ENCODE peak calls at places on chromosomes 16 and 17, in four cellular contexts. One of them, this sample, is unnamed.
A peak's percentile ranks its signal among the peaks of the same experiment; 100 is the strongest.

GRCh38 chr17:41366070-41366469 is 3.5 kb downstream of the KRT33B start:
- DNase-seq in K562: no peak
- DNase-seq in neural progenitor cell: no peak
- DNase-seq in fibroblast of lung: no peak
- DNase-seq in this sample: no peak

GRCh38 chr16:71474864-71475263 is 12.8 kb upstream of the ZNF23 start:
- DNase-seq in K562: no peak
- DNase-seq in neural progenitor cell: no peak
- DNase-seq in fibroblast of lung: peak; percentile 94
- DNase-seq in this sample: no peak

GRCh38 chr16:49886554-49887121 is 30.7 kb upstream of the ZNF423 start:
- DNase-seq in K562: peak; percentile 6
- DNase-seq in neural progenitor cell: no peak
- DNase-seq in fibroblast of lung: no peak
- DNase-seq in this sample: no peak

GRCh38 chr17:80501739-80502577 is 25.6 kb upstream of the NPTX1 start:
- DNase-seq in K562: no peak
- DNase-seq in neural progenitor cell: no peak
- DNase-seq in fibroblast of lung: peak; percentile 93
- DNase-seq in this sample: no peak

GRCh38 chr17:52383493-52384100 is 225.1 kb upstream of the CA10 start:
- DNase-seq in K562: peak; percentile 41
- DNase-seq in neural progenitor cell: peak; percentile 87
- DNase-seq in fibroblast of lung: peak; percentile 2
- DNase-seq in this sample: peak; percentile 88

GRCh38 chr16:11672206-11673090 is 4.2 kb downstream of the SNN start:
- DNase-seq in K562: no peak
- DNase-seq in neural progenitor cell: no peak
- DNase-seq in fibroblast of lung: no peak
- DNase-seq in this sample: no peak

GRCh38 chr17:27846042-27846655 is 45.8 kb upstream of the NOS2 start:
- DNase-seq in K562: no peak
- DNase-seq in neural progenitor cell: no peak
- DNase-seq in fibroblast of lung: no peak
- DNase-seq in this sample: no peak

GRCh38 chr16:89893642-89894548 is 20.5 kb downstream of the TCF25 start:
- DNase-seq in K562: no peak
- DNase-seq in neural progenitor cell: no peak
- DNase-seq in fibroblast of lung: no peak
- DNase-seq in this sample: no peak

GRCh38 chr17:67993153-67993997 is 2.9 kb downstream of the C17orf58 start:
- DNase-seq in K562: peak; percentile 91
- DNase-seq in neural progenitor cell: peak; percentile 97
- DNase-seq in fibroblast of lung: peak; percentile 82
- DNase-seq in this sample: peak; percentile 95

GRCh38 chr16:5046914-5047313 is 13.2 kb upstream of the NAGPA start:
- DNase-seq in K562: no peak
- DNase-seq in neural progenitor cell: no peak
- DNase-seq in fibroblast of lung: no peak
- DNase-seq in this sample: no peak

GRCh38 chr17:40103742-40104095 is 3.3 kb upstream of the NR1D1 start:
- DNase-seq in K562: no peak
- DNase-seq in neural progenitor cell: no peak
- DNase-seq in fibroblast of lung: no peak
- DNase-seq in this sample: no peak

GRCh38 chr17:76074390-76075363 is at the start of gene GALR2:
- DNase-seq in K562: no peak
- DNase-seq in neural progenitor cell: peak; percentile 70
- DNase-seq in fibroblast of lung: no peak
- DNase-seq in this sample: peak; percentile 2

GRCh38 chr17:68368387-68368786 is 77.1 kb downstream of the ARSG start:
- DNase-seq in K562: no peak
- DNase-seq in neural progenitor cell: no peak
- DNase-seq in fibroblast of lung: no peak
- DNase-seq in this sample: no peak

DNA sequence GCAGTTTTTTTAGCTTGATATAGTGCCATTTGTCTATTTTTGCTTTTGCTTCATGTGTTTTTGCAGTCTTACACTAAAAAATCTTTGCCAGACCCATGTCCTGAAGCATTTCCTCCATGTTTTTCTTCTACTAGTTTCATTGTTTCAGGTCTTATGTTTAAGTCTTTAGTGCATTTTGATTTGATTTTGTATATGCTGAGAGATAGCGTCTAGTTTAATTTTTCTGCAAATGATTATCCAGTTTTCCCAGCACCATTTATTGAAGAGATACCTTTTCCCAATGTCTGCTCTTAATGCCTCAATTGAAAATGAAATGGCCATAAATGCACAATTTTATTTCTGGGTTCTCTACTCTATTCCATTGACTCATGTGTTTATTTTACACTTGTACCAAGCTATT is 40.8 kb upstream of the NACA2 start:
- DNase-seq in K562: no peak
- DNase-seq in neural progenitor cell: no peak
- DNase-seq in fibroblast of lung: no peak
- DNase-seq in this sample: no peak
- H2AFZ ChIP-seq in K562: no peak overlapping the region
- H2AFZ ChIP-seq in neural progenitor cell: no peak overlapping the region
- H2AFZ ChIP-seq in fibroblast of lung: no peak overlapping the region
- H2AFZ ChIP-seq in this sample: no peak overlapping the region

GRCh38 chr17:14942511-14943185 is 322.5 kb downstream of the PMP22 start:
- DNase-seq in K562: no peak
- DNase-seq in neural progenitor cell: no peak
- DNase-seq in fibroblast of lung: no peak
- DNase-seq in this sample: no peak
- H3K4me2 ChIP-seq in K562: no peak overlapping the region
- H3K4me2 ChIP-seq in neural progenitor cell: no peak overlapping the region
- H3K4me2 ChIP-seq in fibroblast of lung: no peak overlapping the region
- H3K4me2 ChIP-seq in this sample: no peak overlapping the region

GRCh38 chr17:14427914-14428639 is 127.2 kb downstream of the HS3ST3B1 start:
- DNase-seq in K562: no peak
- DNase-seq in neural progenitor cell: no peak
- DNase-seq in fibroblast of lung: no peak
- DNase-seq in this sample: no peak
- H3K4me3 ChIP-seq in K562: no peak overlapping the region
- H3K4me3 ChIP-seq in neural progenitor cell: no peak overlapping the region
- H3K4me3 ChIP-seq in fibroblast of lung: no peak overlapping the region
- H3K4me3 ChIP-seq in this sample: no peak overlapping the region

GRCh38 chr17:22266231-22266630 is 573.9 kb downstream of the KCNJ18 start:
- DNase-seq in K562: peak; percentile 73
- DNase-seq in neural progenitor cell: no peak
- DNase-seq in fibroblast of lung: no peak
- DNase-seq in this sample: no peak
- H2AFZ ChIP-seq in K562: peak overlapping the region; percentile 95
- H2AFZ ChIP-seq in neural progenitor cell: no peak overlapping the region
- H2AFZ ChIP-seq in fibroblast of lung: no peak overlapping the region
- H2AFZ ChIP-seq in this sample: no peak overlapping the region